ENCODE peak calls at places on chromosomes 6 and 20, in five cellular contexts. One of them, this sample, is unnamed.

GRCh38 chr20:59141818-59142581 is 21.6 kb upstream of the ZNF831 start:
- DNase-seq in mesendoderm: peak; percentile 51
- DNase-seq in H1: no peak
- DNase-seq in mesenchymal stem cell: no peak
- DNase-seq in neuronal stem cell: peak; percentile 39
- DNase-seq in this sample: peak; percentile 2

GRCh38 chr20:48310312-48310711 is 517.5 kb downstream of the PREX1 start:
- DNase-seq in mesendoderm: no peak
- DNase-seq in H1: no peak
- DNase-seq in mesenchymal stem cell: no peak
- DNase-seq in neuronal stem cell: no peak
- DNase-seq in this sample: no peak

GRCh38 chr20:53738039-53738944 is 144.7 kb upstream of the ZNF217 start:
- DNase-seq in mesendoderm: peak; percentile 93
- DNase-seq in H1: peak; percentile 49
- DNase-seq in mesenchymal stem cell: peak; percentile 99
- DNase-seq in neuronal stem cell: no peak
- DNase-seq in this sample: peak; percentile 90

GRCh38 chr20:16926626-16927025 is 178.5 kb downstream of the OTOR start:
- DNase-seq in mesendoderm: no peak
- DNase-seq in H1: no peak
- DNase-seq in mesenchymal stem cell: no peak
- DNase-seq in neuronal stem cell: no peak
- DNase-seq in this sample: no peak

GRCh38 chr6:104252276-104252675 is 607.4 kb downstream of the HACE1 start:
- DNase-seq in mesendoderm: no peak
- DNase-seq in H1: no peak
- DNase-seq in mesenchymal stem cell: no peak
- DNase-seq in neuronal stem cell: no peak
- DNase-seq in this sample: no peak

GRCh38 chr20:47764154-47764734 is 21.0 kb downstream of the SULF2 start:
- DNase-seq in mesendoderm: peak; percentile 64
- DNase-seq in H1: no peak
- DNase-seq in mesenchymal stem cell: peak; percentile 8
- DNase-seq in neuronal stem cell: no peak
- DNase-seq in this sample: no peak

GRCh38 chr6:74715362-74716068 is 490.3 kb downstream of the COL12A1 start:
- DNase-seq in mesendoderm: no peak
- DNase-seq in H1: no peak
- DNase-seq in mesenchymal stem cell: peak; percentile 65
- DNase-seq in neuronal stem cell: no peak
- DNase-seq in this sample: peak; percentile 79

GRCh38 chr6:166515072-166515810 is 71.2 kb downstream of the RAMACL start:
- DNase-seq in mesendoderm: peak; percentile 89
- DNase-seq in H1: no peak
- DNase-seq in mesenchymal stem cell: peak; percentile 89
- DNase-seq in neuronal stem cell: no peak
- DNase-seq in this sample: peak; percentile 93

GRCh38 chr6:38695227-38695900 is 7.6 kb downstream of the GLO1 start:
- DNase-seq in mesendoderm: no peak
- DNase-seq in H1: no peak
- DNase-seq in mesenchymal stem cell: no peak
- DNase-seq in neuronal stem cell: no peak
- DNase-seq in this sample: no peak

GRCh38 chr6:44102527-44102926 is 24.7 kb downstream of the MRPL14 start:
- DNase-seq in mesendoderm: peak; percentile 40
- DNase-seq in H1: no peak
- DNase-seq in mesenchymal stem cell: no peak
- DNase-seq in neuronal stem cell: no peak
- DNase-seq in this sample: no peak

GRCh38 chr6:24520929-24521546 is 26.3 kb downstream of the ALDH5A1 start:
- DNase-seq in mesendoderm: peak; percentile 69
- DNase-seq in H1: peak; percentile 25
- DNase-seq in mesenchymal stem cell: peak; percentile 38
- DNase-seq in neuronal stem cell: no peak
- DNase-seq in this sample: peak; percentile 19

GRCh38 chr6:31723980-31724691 is 963 bp downstream of the MPIG6B start:
- DNase-seq in mesendoderm: no peak
- DNase-seq in H1: no peak
- DNase-seq in mesenchymal stem cell: no peak
- DNase-seq in neuronal stem cell: no peak
- DNase-seq in this sample: no peak

GRCh38 chr6:35215665-35216411 is 2.1 kb downstream of the SCUBE3 start:
- DNase-seq in mesendoderm: peak; percentile 27
- DNase-seq in H1: no peak
- DNase-seq in mesenchymal stem cell: no peak
- DNase-seq in neuronal stem cell: no peak
- DNase-seq in this sample: peak; percentile 27

GRCh38 chr6:139655783-139656705 is 281.6 kb upstream of the CITED2 start:
- DNase-seq in mesendoderm: no peak
- DNase-seq in H1: no peak
- DNase-seq in mesenchymal stem cell: no peak
- DNase-seq in neuronal stem cell: no peak
- DNase-seq in this sample: no peak

GRCh38 chr6:34791842-34792604 is at the start of gene BLTP3A:
- DNase-seq in mesendoderm: peak; percentile 83
- DNase-seq in H1: peak; percentile 17
- DNase-seq in mesenchymal stem cell: peak; percentile 67
- DNase-seq in neuronal stem cell: peak; percentile 80
- DNase-seq in this sample: peak; percentile 62

GRCh38 chr6:110809792-110810191 is 5.5 kb downstream of the CDK19 start:
- DNase-seq in mesendoderm: no peak
- DNase-seq in H1: no peak
- DNase-seq in mesenchymal stem cell: no peak
- DNase-seq in neuronal stem cell: no peak
- DNase-seq in this sample: no peak

GRCh38 chr20:59673288-59673997 is 69.1 kb downstream of the PHACTR3 start:
- DNase-seq in mesendoderm: no peak
- DNase-seq in H1: no peak
- DNase-seq in mesenchymal stem cell: no peak
- DNase-seq in neuronal stem cell: no peak
- DNase-seq in this sample: no peak

GRCh38 chr6:1758076-1758679 is 148.5 kb downstream of the FOXC1 start:
- DNase-seq in mesendoderm: peak; percentile 91
- DNase-seq in H1: no peak
- DNase-seq in mesenchymal stem cell: no peak
- DNase-seq in neuronal stem cell: no peak
- DNase-seq in this sample: peak; percentile 36

GRCh38 chr6:84768442-84769174 is 4.2 kb upstream of the TBX18 start:
- DNase-seq in mesendoderm: peak; percentile 72
- DNase-seq in H1: no peak
- DNase-seq in mesenchymal stem cell: peak; percentile 47
- DNase-seq in neuronal stem cell: peak; percentile 57
- DNase-seq in this sample: no peak

GRCh38 chr6:19891446-19891845 is 54.3 kb downstream of the ID4 start:
- DNase-seq in mesendoderm: no peak
- DNase-seq in H1: no peak
- DNase-seq in mesenchymal stem cell: no peak
- DNase-seq in neuronal stem cell: no peak
- DNase-seq in this sample: no peak

GRCh38 chr6:257774-258173 is 34.5 kb upstream of the DUSP22 start:
- DNase-seq in mesendoderm: no peak
- DNase-seq in H1: no peak
- DNase-seq in mesenchymal stem cell: no peak
- DNase-seq in neuronal stem cell: no peak
- DNase-seq in this sample: no peak

GRCh38 chr6:32968770-32969684 is 633 bp downstream of the BRD2 start:
- DNase-seq in mesendoderm: peak; percentile 95
- DNase-seq in H1: peak; percentile 90
- DNase-seq in mesenchymal stem cell: peak; percentile 93
- DNase-seq in neuronal stem cell: peak; percentile 87
- DNase-seq in this sample: peak; percentile 77

GRCh38 chr6:84065718-84066290 is 32.2 kb downstream of the MRAP2 start:
- DNase-seq in mesendoderm: no peak
- DNase-seq in H1: no peak
- DNase-seq in mesenchymal stem cell: no peak
- DNase-seq in neuronal stem cell: no peak
- DNase-seq in this sample: peak; percentile 5

GRCh38 chr6:1381397-1382330 is 7.7 kb upstream of the FOXF2 start:
- DNase-seq in mesendoderm: peak; percentile 67
- DNase-seq in H1: no peak
- DNase-seq in mesenchymal stem cell: no peak
- DNase-seq in neuronal stem cell: peak; percentile 73
- DNase-seq in this sample: no peak

DNA sequence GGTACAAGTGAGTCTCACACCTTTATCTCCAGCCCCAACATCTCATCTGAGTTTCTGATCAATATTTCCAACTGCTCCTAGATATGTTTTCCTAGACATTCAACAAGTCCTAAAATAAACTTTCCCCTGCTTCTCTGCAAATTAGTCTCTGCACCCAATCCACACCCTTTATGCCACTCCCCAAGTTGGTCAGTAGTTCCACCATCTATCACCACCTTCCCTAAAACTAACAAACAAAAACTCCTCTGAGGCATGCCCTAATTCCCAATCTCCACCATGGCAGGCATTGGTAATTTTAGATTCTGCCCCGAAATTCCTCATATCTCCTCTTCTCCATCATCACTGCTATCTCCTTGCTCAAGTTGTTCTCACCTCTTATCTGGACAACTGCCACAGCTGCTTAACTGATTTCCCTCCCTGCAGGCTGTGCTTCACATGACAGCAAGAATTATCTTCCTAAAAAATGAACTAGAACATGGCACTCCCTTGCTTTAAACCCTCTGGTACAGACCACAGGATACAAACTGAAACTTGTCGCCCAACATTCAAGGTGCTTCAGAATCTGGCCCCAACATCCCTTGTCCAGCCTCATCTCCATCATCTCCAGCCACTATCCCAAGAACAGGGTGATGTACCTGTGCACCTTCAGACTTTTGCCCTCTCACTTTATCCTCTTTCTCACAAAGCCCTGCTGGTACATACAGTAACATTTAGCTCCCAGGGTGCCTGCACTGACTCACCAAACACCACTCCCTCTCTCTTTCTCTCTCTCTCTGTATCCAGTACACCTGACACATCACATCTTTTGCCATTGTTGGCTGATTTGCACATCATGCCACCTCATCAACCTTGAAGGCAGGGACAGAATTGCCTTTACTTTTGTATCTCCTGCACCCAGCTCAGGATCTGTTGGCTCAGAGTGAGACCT is 55.5 kb downstream of the ZHX3 start:
- DNase-seq in mesendoderm: peak; percentile 72
- DNase-seq in H1: no peak
- DNase-seq in mesenchymal stem cell: no peak
- DNase-seq in neuronal stem cell: no peak
- DNase-seq in this sample: peak; percentile 29
- H3K27ac ChIP-seq in mesendoderm: no peak overlapping the region
- H3K27ac ChIP-seq in H1: no peak overlapping the region
- H3K27ac ChIP-seq in mesenchymal stem cell: no peak overlapping the region
- H3K27ac ChIP-seq in neuronal stem cell: no peak overlapping the region
- H3K27ac ChIP-seq in this sample: no peak overlapping the region

DNA sequence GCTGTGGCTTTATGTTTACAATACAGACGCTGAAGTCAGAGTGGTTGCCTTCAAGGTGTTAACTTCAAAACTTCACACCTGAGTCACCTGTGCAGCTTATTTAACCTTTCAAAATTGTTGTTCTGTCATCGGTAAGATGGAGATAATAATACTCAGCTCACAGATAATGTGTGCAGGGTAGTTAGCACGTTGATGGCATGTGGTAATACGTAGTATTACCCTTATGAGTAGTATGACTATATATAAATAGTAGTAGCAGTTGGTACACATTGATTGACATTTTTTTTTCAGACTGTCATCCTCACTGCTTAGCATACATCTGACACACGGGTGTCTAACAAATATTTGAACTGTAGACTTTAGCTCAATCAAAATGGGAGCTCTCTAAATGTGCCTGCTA is 11.0 kb upstream of the MROH8 start:
- DNase-seq in mesendoderm: no peak
- DNase-seq in H1: no peak
- DNase-seq in mesenchymal stem cell: no peak
- DNase-seq in neuronal stem cell: no peak
- DNase-seq in this sample: no peak
- H3K4me3 ChIP-seq in mesendoderm: no peak overlapping the region
- H3K4me3 ChIP-seq in H1: no peak overlapping the region
- H3K4me3 ChIP-seq in mesenchymal stem cell: no peak overlapping the region
- H3K4me3 ChIP-seq in neuronal stem cell: no peak overlapping the region
- H3K4me3 ChIP-seq in this sample: no peak overlapping the region

DNA sequence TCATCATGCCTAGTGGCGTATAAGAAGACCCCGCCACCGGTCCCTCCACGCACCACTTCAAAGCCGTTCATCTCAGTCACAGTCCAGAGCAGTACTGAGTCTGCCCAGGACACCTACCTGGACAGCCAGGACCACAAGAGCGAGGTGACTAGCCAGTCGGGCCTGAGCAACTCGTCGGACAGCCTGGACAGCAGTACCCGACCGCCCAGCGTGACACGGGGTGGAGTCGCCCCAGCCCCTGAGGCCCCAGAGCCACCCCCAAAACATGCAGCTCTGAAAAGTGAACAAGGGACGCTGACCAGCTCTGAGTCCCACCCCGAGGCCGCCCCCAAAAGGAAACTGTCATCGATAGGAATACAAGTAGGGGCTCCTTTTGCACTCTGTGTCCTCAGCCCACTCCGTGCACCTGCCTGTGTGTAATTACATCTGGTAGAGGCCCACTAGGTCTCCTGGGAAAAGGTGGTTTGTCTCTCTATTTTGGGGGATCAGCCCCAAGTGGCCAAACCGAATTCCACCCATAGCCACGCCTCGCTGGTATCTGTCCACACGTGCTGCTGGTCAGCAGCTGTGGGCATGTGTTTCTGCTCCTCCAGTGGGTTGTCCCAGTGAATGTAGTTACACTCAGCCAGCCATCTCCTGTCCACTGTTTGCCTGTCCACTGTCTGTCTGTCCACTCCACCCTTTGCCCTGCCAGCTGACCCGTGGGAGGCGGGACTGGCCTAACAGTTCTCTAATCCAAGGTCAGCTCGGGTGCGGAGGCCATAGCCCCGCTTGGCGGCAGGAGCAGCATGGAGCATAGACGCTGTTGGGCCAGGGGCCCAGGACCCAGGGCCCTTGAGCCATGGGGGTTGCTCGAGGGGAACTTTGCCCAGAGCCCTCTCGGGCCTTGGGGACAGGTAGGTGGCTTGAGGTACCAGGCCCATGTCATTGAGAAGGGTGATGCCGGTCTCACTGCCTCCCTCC is 44.3 kb upstream of the MYL9 start:
- DNase-seq in mesendoderm: no peak
- DNase-seq in H1: no peak
- DNase-seq in mesenchymal stem cell: no peak
- DNase-seq in neuronal stem cell: no peak
- DNase-seq in this sample: no peak
- H3K4ac ChIP-seq in mesendoderm: no peak overlapping the region
- H3K4ac ChIP-seq in H1: no peak overlapping the region
- H3K4ac ChIP-seq in mesenchymal stem cell: no peak overlapping the region
- H3K4ac ChIP-seq in neuronal stem cell: no peak overlapping the region
- H3K4ac ChIP-seq in this sample: no peak overlapping the region

DNA sequence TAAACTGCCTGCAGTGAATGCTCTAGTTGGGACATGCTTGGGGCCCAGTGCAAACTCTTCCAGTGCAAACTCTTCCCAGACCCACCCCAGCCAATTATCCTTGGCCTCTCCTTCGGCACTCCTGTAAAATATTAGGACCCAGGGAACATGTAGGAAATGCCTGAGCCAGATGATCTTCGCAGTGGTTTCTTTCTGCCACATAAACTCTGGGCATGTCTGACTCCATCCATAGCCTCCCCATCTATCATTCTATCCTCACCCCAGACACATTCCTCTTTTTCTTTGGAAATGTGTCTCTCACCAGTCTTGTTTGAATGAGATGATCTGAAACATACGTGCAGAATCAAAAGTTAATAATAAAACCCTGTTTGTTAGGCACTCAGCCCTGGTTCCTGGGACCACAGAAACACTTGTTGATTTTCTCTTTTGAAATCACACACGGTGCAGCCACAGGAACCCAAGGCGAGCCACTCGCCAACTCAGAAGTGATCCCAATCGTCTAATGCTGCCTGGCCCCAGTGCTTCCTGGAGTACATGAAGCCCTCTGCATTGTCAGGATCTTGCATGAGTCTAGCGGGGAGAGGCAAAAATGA is 108.9 kb upstream of the CST7 start:
- DNase-seq in mesendoderm: no peak
- DNase-seq in H1: no peak
- DNase-seq in mesenchymal stem cell: no peak
- DNase-seq in neuronal stem cell: no peak
- DNase-seq in this sample: no peak
- H3K27ac ChIP-seq in mesendoderm: no peak overlapping the region
- H3K27ac ChIP-seq in H1: no peak overlapping the region
- H3K27ac ChIP-seq in mesenchymal stem cell: peak overlapping the region; percentile 39
- H3K27ac ChIP-seq in neuronal stem cell: no peak overlapping the region
- H3K27ac ChIP-seq in this sample: no peak overlapping the region

This sample was measured in IMR-90.